ENCODE peak calls at places on chromosomes 11 and 22, in ten cellular contexts. One of them, this sample, is unnamed.

GRCh38 chr11:124415356-124415923 is 9.2 kb downstream of the OR8B4 start:
- DNase-seq in adipocyte: peak; percentile 79
- DNase-seq in cardiac fibroblast: peak; percentile 74
- DNase-seq in memory B cell: no peak
- DNase-seq in upper lobe of right lung: no peak
- DNase-seq in NCI-H1436 treated with DMSO at 0.1 percent for 48 hours: no peak
- DNase-seq in A549: peak; percentile 10
- DNase-seq in tibial artery: no peak
- DNase-seq in stimulated activated naive CD8-positive, alpha-beta T cell treated with anti-CD3 and anti-CD28 coated beads, Interleukin-15, Interleukin-2, amounts not matched to agents 100 U/mL and 50 U/mL, for 24 hours: no peak
- DNase-seq in NCI-H1694 treated with DMSO at 0.1 percent for 48 hours: peak; percentile 6
- DNase-seq in this sample: peak; percentile 43

GRCh38 chr11:79493555-79494171 is 52.8 kb upstream of the TENM4 start:
- DNase-seq in A549: peak; percentile 70
- DNase-seq in upper lobe of right lung: peak; percentile 77
- DNase-seq in NCI-H1694 treated with DMSO at 0.1 percent for 48 hours: no peak
- DNase-seq in memory B cell: peak; percentile 71
- DNase-seq in adipocyte: peak; percentile 89
- DNase-seq in tibial artery: peak; percentile 81
- DNase-seq in NCI-H1436 treated with DMSO at 0.1 percent for 48 hours: peak; percentile 4
- DNase-seq in stimulated activated naive CD8-positive, alpha-beta T cell treated with anti-CD3 and anti-CD28 coated beads, Interleukin-15, Interleukin-2, amounts not matched to agents 100 U/mL and 50 U/mL, for 24 hours: peak; percentile 62
- DNase-seq in cardiac fibroblast: peak; percentile 73
- DNase-seq in this sample: peak; percentile 67

GRCh38 chr11:72238040-72238450 is 5.9 kb downstream of the PHOX2A start:
- DNase-seq in A549: peak; percentile 92
- DNase-seq in cardiac fibroblast: peak; percentile 70
- DNase-seq in stimulated activated naive CD8-positive, alpha-beta T cell treated with anti-CD3 and anti-CD28 coated beads, Interleukin-15, Interleukin-2, amounts not matched to agents 100 U/mL and 50 U/mL, for 24 hours: peak; percentile 61
- DNase-seq in tibial artery: no peak
- DNase-seq in memory B cell: peak; percentile 51
- DNase-seq in NCI-H1436 treated with DMSO at 0.1 percent for 48 hours: no peak
- DNase-seq in NCI-H1694 treated with DMSO at 0.1 percent for 48 hours: peak; percentile 32
- DNase-seq in adipocyte: peak; percentile 64
- DNase-seq in upper lobe of right lung: peak; percentile 86
- DNase-seq in this sample: peak; percentile 70

GRCh38 chr11:107799245-107799859 is 59.2 kb downstream of the SLC35F2 start:
- DNase-seq in tibial artery: peak; percentile 84
- DNase-seq in NCI-H1436 treated with DMSO at 0.1 percent for 48 hours: no peak
- DNase-seq in stimulated activated naive CD8-positive, alpha-beta T cell treated with anti-CD3 and anti-CD28 coated beads, Interleukin-15, Interleukin-2, amounts not matched to agents 100 U/mL and 50 U/mL, for 24 hours: peak; percentile 68
- DNase-seq in memory B cell: peak; percentile 51
- DNase-seq in cardiac fibroblast: peak; percentile 78
- DNase-seq in upper lobe of right lung: peak; percentile 77
- DNase-seq in A549: peak; percentile 36
- DNase-seq in adipocyte: peak; percentile 83
- DNase-seq in NCI-H1694 treated with DMSO at 0.1 percent for 48 hours: no peak
- DNase-seq in this sample: peak; percentile 69

GRCh38 chr11:2885017-2885675 is 429 bp downstream of the CDKN1C start:
- DNase-seq in stimulated activated naive CD8-positive, alpha-beta T cell treated with anti-CD3 and anti-CD28 coated beads, Interleukin-15, Interleukin-2, amounts not matched to agents 100 U/mL and 50 U/mL, for 24 hours: peak; percentile 53
- DNase-seq in NCI-H1694 treated with DMSO at 0.1 percent for 48 hours: peak; percentile 3
- DNase-seq in upper lobe of right lung: peak; percentile 85
- DNase-seq in adipocyte: peak; percentile 81
- DNase-seq in memory B cell: no peak
- DNase-seq in cardiac fibroblast: peak; percentile 65
- DNase-seq in tibial artery: peak; percentile 79
- DNase-seq in A549: no peak
- DNase-seq in NCI-H1436 treated with DMSO at 0.1 percent for 48 hours: no peak
- DNase-seq in this sample: peak; percentile 64

GRCh38 chr11:73195191-73196007 is 22.7 kb upstream of the P2RY2 start:
- DNase-seq in stimulated activated naive CD8-positive, alpha-beta T cell treated with anti-CD3 and anti-CD28 coated beads, Interleukin-15, Interleukin-2, amounts not matched to agents 100 U/mL and 50 U/mL, for 24 hours: no peak
- DNase-seq in NCI-H1436 treated with DMSO at 0.1 percent for 48 hours: no peak
- DNase-seq in adipocyte: no peak
- DNase-seq in memory B cell: no peak
- DNase-seq in cardiac fibroblast: no peak
- DNase-seq in upper lobe of right lung: no peak
- DNase-seq in A549: peak; percentile 64
- DNase-seq in NCI-H1694 treated with DMSO at 0.1 percent for 48 hours: no peak
- DNase-seq in tibial artery: no peak
- DNase-seq in this sample: peak; percentile 61

GRCh38 chr11:64736654-64737053 is 7.3 kb downstream of the RASGRP2 start:
- DNase-seq in tibial artery: no peak
- DNase-seq in cardiac fibroblast: no peak
- DNase-seq in memory B cell: no peak
- DNase-seq in adipocyte: no peak
- DNase-seq in NCI-H1436 treated with DMSO at 0.1 percent for 48 hours: no peak
- DNase-seq in A549: no peak
- DNase-seq in stimulated activated naive CD8-positive, alpha-beta T cell treated with anti-CD3 and anti-CD28 coated beads, Interleukin-15, Interleukin-2, amounts not matched to agents 100 U/mL and 50 U/mL, for 24 hours: no peak
- DNase-seq in upper lobe of right lung: no peak
- DNase-seq in NCI-H1694 treated with DMSO at 0.1 percent for 48 hours: no peak
- DNase-seq in this sample: no peak

GRCh38 chr11:15346907-15347306 is 232.2 kb downstream of the INSC start:
- DNase-seq in cardiac fibroblast: no peak
- DNase-seq in A549: no peak
- DNase-seq in stimulated activated naive CD8-positive, alpha-beta T cell treated with anti-CD3 and anti-CD28 coated beads, Interleukin-15, Interleukin-2, amounts not matched to agents 100 U/mL and 50 U/mL, for 24 hours: no peak
- DNase-seq in memory B cell: no peak
- DNase-seq in NCI-H1694 treated with DMSO at 0.1 percent for 48 hours: no peak
- DNase-seq in NCI-H1436 treated with DMSO at 0.1 percent for 48 hours: no peak
- DNase-seq in adipocyte: no peak
- DNase-seq in tibial artery: no peak
- DNase-seq in upper lobe of right lung: no peak
- DNase-seq in this sample: peak; percentile 1

GRCh38 chr22:37953062-37953436 is 352 bp downstream of the C22orf23 start:
- DNase-seq in upper lobe of right lung: no peak
- DNase-seq in cardiac fibroblast: no peak
- DNase-seq in stimulated activated naive CD8-positive, alpha-beta T cell treated with anti-CD3 and anti-CD28 coated beads, Interleukin-15, Interleukin-2, amounts not matched to agents 100 U/mL and 50 U/mL, for 24 hours: peak; percentile 9
- DNase-seq in tibial artery: no peak
- DNase-seq in NCI-H1694 treated with DMSO at 0.1 percent for 48 hours: no peak
- DNase-seq in memory B cell: no peak
- DNase-seq in adipocyte: peak; percentile 71
- DNase-seq in NCI-H1436 treated with DMSO at 0.1 percent for 48 hours: no peak
- DNase-seq in A549: peak; percentile 16
- DNase-seq in this sample: no peak

GRCh38 chr11:117425679-117426296 is 98.1 kb downstream of the CEP164 start:
- DNase-seq in cardiac fibroblast: no peak
- DNase-seq in A549: no peak
- DNase-seq in NCI-H1436 treated with DMSO at 0.1 percent for 48 hours: no peak
- DNase-seq in tibial artery: no peak
- DNase-seq in NCI-H1694 treated with DMSO at 0.1 percent for 48 hours: no peak
- DNase-seq in adipocyte: no peak
- DNase-seq in memory B cell: no peak
- DNase-seq in upper lobe of right lung: peak; percentile 9
- DNase-seq in stimulated activated naive CD8-positive, alpha-beta T cell treated with anti-CD3 and anti-CD28 coated beads, Interleukin-15, Interleukin-2, amounts not matched to agents 100 U/mL and 50 U/mL, for 24 hours: no peak
- DNase-seq in this sample: no peak

This sample was measured in EH.